ENCODE peak calls at places on chromosomes 4 and X, in five cellular contexts. One of them, this sample, is unnamed.

GRCh38 chrX:13001961-13002671 is 27.2 kb downstream of the TMSB4X start:
- DNase-seq in NCI-H82: no peak
- DNase-seq in CD8-positive, alpha-beta T cell: peak
- DNase-seq in cardiac muscle cell: no peak
- DNase-seq in NCI-H774: no peak
- DNase-seq in this sample: no peak

GRCh38 chr4:41611881-41612871 is 74.2 kb downstream of the LIMCH1 start:
- DNase-seq in cardiac muscle cell: peak
- DNase-seq in NCI-H82: peak
- DNase-seq in CD8-positive, alpha-beta T cell: no peak
- DNase-seq in NCI-H774: no peak
- DNase-seq in this sample: no peak

GRCh38 chr4:80990851-80991250 is 39.7 kb upstream of the BMP3 start:
- DNase-seq in NCI-H82: no peak
- DNase-seq in CD8-positive, alpha-beta T cell: no peak
- DNase-seq in cardiac muscle cell: no peak
- DNase-seq in NCI-H774: no peak
- DNase-seq in this sample: no peak

GRCh38 chr4:24001486-24001885 is 111.6 kb upstream of the PPARGC1A start:
- DNase-seq in CD8-positive, alpha-beta T cell: no peak
- DNase-seq in NCI-H82: peak
- DNase-seq in NCI-H774: no peak
- DNase-seq in cardiac muscle cell: no peak
- DNase-seq in this sample: no peak

GRCh38 chrX:150482537-150483217 is 85.7 kb upstream of the MTM1 start:
- DNase-seq in NCI-H774: no peak
- DNase-seq in cardiac muscle cell: peak
- DNase-seq in NCI-H82: no peak
- DNase-seq in CD8-positive, alpha-beta T cell: no peak
- DNase-seq in this sample: no peak

GRCh38 chr4:151854731-151855130 is 93.9 kb upstream of the GATB start:
- DNase-seq in CD8-positive, alpha-beta T cell: no peak
- DNase-seq in NCI-H774: no peak
- DNase-seq in cardiac muscle cell: no peak
- DNase-seq in NCI-H82: no peak
- DNase-seq in this sample: no peak

GRCh38 chr4:140004580-140005314 is 149.2 kb downstream of the MAML3 start:
- DNase-seq in NCI-H774: no peak
- DNase-seq in CD8-positive, alpha-beta T cell: no peak
- DNase-seq in NCI-H82: peak
- DNase-seq in cardiac muscle cell: peak
- DNase-seq in this sample: no peak

GRCh38 chrX:20623448-20623847 is 356.7 kb upstream of the RPS6KA3 start:
- DNase-seq in NCI-H82: no peak
- DNase-seq in cardiac muscle cell: no peak
- DNase-seq in CD8-positive, alpha-beta T cell: no peak
- DNase-seq in NCI-H774: no peak
- DNase-seq in this sample: no peak

GRCh38 chr4:16794816-16795445 is 103.5 kb downstream of the LDB2 start:
- DNase-seq in NCI-H82: peak
- DNase-seq in cardiac muscle cell: peak
- DNase-seq in CD8-positive, alpha-beta T cell: no peak
- DNase-seq in NCI-H774: peak
- DNase-seq in this sample: peak

GRCh38 chr4:98630804-98631454 is 27.5 kb downstream of the TSPAN5 start:
- DNase-seq in CD8-positive, alpha-beta T cell: no peak
- DNase-seq in NCI-H774: no peak
- DNase-seq in NCI-H82: no peak
- DNase-seq in cardiac muscle cell: peak
- DNase-seq in this sample: no peak

GRCh38 chr4:184170996-184171395 is 46.7 kb downstream of the ENPP6 start:
- DNase-seq in cardiac muscle cell: peak
- DNase-seq in CD8-positive, alpha-beta T cell: no peak
- DNase-seq in NCI-H82: peak
- DNase-seq in NCI-H774: no peak
- DNase-seq in this sample: no peak

GRCh38 chr4:37742149-37742548 is 56.0 kb upstream of the RELL1 start:
- DNase-seq in NCI-H82: no peak
- DNase-seq in CD8-positive, alpha-beta T cell: no peak
- DNase-seq in NCI-H774: no peak
- DNase-seq in cardiac muscle cell: no peak
- DNase-seq in this sample: no peak

GRCh38 chrX:107775000-107775733 is 420 bp downstream of the TSC22D3 start:
- DNase-seq in NCI-H82: no peak
- DNase-seq in CD8-positive, alpha-beta T cell: no peak
- DNase-seq in NCI-H774: no peak
- DNase-seq in cardiac muscle cell: no peak
- DNase-seq in this sample: peak

GRCh38 chr4:1713003-1713397 is 881 bp upstream of the SLBP start:
- DNase-seq in NCI-H774: peak
- DNase-seq in NCI-H82: no peak
- DNase-seq in CD8-positive, alpha-beta T cell: no peak
- DNase-seq in cardiac muscle cell: no peak
- DNase-seq in this sample: no peak

GRCh38 chrX:119374736-119375135 is 24.4 kb upstream of the SLC25A43 start:
- DNase-seq in NCI-H774: no peak
- DNase-seq in CD8-positive, alpha-beta T cell: no peak
- DNase-seq in cardiac muscle cell: no peak
- DNase-seq in NCI-H82: no peak
- DNase-seq in this sample: no peak

GRCh38 chr4:128158894-128159293 is 97.8 kb downstream of the LARP1B start:
- DNase-seq in NCI-H82: no peak
- DNase-seq in NCI-H774: no peak
- DNase-seq in cardiac muscle cell: no peak
- DNase-seq in CD8-positive, alpha-beta T cell: no peak
- DNase-seq in this sample: no peak

GRCh38 chrX:24761306-24761705 is 67.6 kb downstream of the POLA1 start:
- DNase-seq in NCI-H774: no peak
- DNase-seq in cardiac muscle cell: no peak
- DNase-seq in CD8-positive, alpha-beta T cell: no peak
- DNase-seq in NCI-H82: peak
- DNase-seq in this sample: no peak

GRCh38 chr4:103996637-103997036 is 276.9 kb upstream of the TACR3 start:
- DNase-seq in CD8-positive, alpha-beta T cell: no peak
- DNase-seq in NCI-H774: no peak
- DNase-seq in cardiac muscle cell: peak
- DNase-seq in NCI-H82: peak
- DNase-seq in this sample: peak

GRCh38 chr4:132123870-132124623 is 1025.0 kb upstream of the PCDH10 start:
- DNase-seq in CD8-positive, alpha-beta T cell: no peak
- DNase-seq in cardiac muscle cell: peak
- DNase-seq in NCI-H82: no peak
- DNase-seq in NCI-H774: no peak
- DNase-seq in this sample: no peak

GRCh38 chrX:41559662-41560061 is 112.5 kb downstream of the NYX start:
- DNase-seq in cardiac muscle cell: peak
- DNase-seq in NCI-H82: no peak
- DNase-seq in NCI-H774: no peak
- DNase-seq in CD8-positive, alpha-beta T cell: peak
- DNase-seq in this sample: no peak

GRCh38 chr4:161132715-161133425 is 1030.9 kb downstream of the FSTL5 start:
- DNase-seq in CD8-positive, alpha-beta T cell: no peak
- DNase-seq in NCI-H774: no peak
- DNase-seq in cardiac muscle cell: no peak
- DNase-seq in NCI-H82: no peak
- DNase-seq in this sample: no peak

GRCh38 chrX:135389717-135390116 is 32.0 kb upstream of the SMIM10L2A start:
- DNase-seq in cardiac muscle cell: no peak
- DNase-seq in NCI-H774: no peak
- DNase-seq in NCI-H82: no peak
- DNase-seq in CD8-positive, alpha-beta T cell: no peak
- DNase-seq in this sample: no peak

GRCh38 chrX:19627533-19627932 is 112.2 kb upstream of the MAP3K15 start:
- DNase-seq in NCI-H774: no peak
- DNase-seq in cardiac muscle cell: no peak
- DNase-seq in CD8-positive, alpha-beta T cell: no peak
- DNase-seq in NCI-H82: no peak
- DNase-seq in this sample: no peak

GRCh38 chrX:27307546-27307945 is 155.6 kb downstream of the PPP4R3C start:
- DNase-seq in CD8-positive, alpha-beta T cell: no peak
- DNase-seq in cardiac muscle cell: no peak
- DNase-seq in NCI-H774: no peak
- DNase-seq in NCI-H82: no peak
- DNase-seq in this sample: no peak

GRCh38 chrX:155027509-155028066 is 944 bp downstream of the FUNDC2 start:
- DNase-seq in NCI-H82: peak
- DNase-seq in cardiac muscle cell: peak
- DNase-seq in NCI-H774: peak
- DNase-seq in CD8-positive, alpha-beta T cell: no peak
- DNase-seq in this sample: no peak

GRCh38 chrX:9356846-9357245 is 108.0 kb upstream of the TBL1X start:
- DNase-seq in NCI-H82: no peak
- DNase-seq in cardiac muscle cell: no peak
- DNase-seq in NCI-H774: no peak
- DNase-seq in CD8-positive, alpha-beta T cell: no peak
- DNase-seq in this sample: no peak

GRCh38 chr4:107826427-107826980 is 1.8 kb downstream of the SGMS2 start:
- DNase-seq in cardiac muscle cell: no peak
- DNase-seq in NCI-H774: no peak
- DNase-seq in CD8-positive, alpha-beta T cell: no peak
- DNase-seq in NCI-H82: no peak
- DNase-seq in this sample: no peak

GRCh38 chr4:41160856-41161255 is 53.5 kb downstream of the APBB2 start:
- DNase-seq in CD8-positive, alpha-beta T cell: no peak
- DNase-seq in cardiac muscle cell: no peak
- DNase-seq in NCI-H774: no peak
- DNase-seq in NCI-H82: peak
- DNase-seq in this sample: no peak